ENCODE peak calls at places on chromosomes 16 and 17, in seven cellular contexts. One of them, this sample, is unnamed.

GRCh38 chr16:55735120-55735781 is 79.5 kb downstream of the SLC6A2 start:
- DNase-seq in CD8-positive, alpha-beta T cell: no peak
- DNase-seq in small intestine: no peak
- DNase-seq in ovary: no peak
- DNase-seq in H1: no peak
- DNase-seq in HAP-1: no peak
- DNase-seq in heart left ventricle: no peak
- DNase-seq in this sample: no peak

GRCh38 chr16:17359778-17360177 is 111.0 kb downstream of the XYLT1 start:
- DNase-seq in CD8-positive, alpha-beta T cell: peak; percentile 67
- DNase-seq in small intestine: no peak
- DNase-seq in ovary: no peak
- DNase-seq in H1: no peak
- DNase-seq in HAP-1: no peak
- DNase-seq in heart left ventricle: no peak
- DNase-seq in this sample: no peak

GRCh38 chr17:35900280-35900679 is 20.1 kb upstream of the CCL5 start:
- DNase-seq in CD8-positive, alpha-beta T cell: peak; percentile 68
- DNase-seq in small intestine: no peak
- DNase-seq in ovary: no peak
- DNase-seq in H1: no peak
- DNase-seq in HAP-1: no peak
- DNase-seq in heart left ventricle: no peak
- DNase-seq in this sample: no peak

GRCh38 chr17:59287452-59287851 is 44.0 kb upstream of the YPEL2 start:
- DNase-seq in CD8-positive, alpha-beta T cell: no peak
- DNase-seq in small intestine: no peak
- DNase-seq in ovary: no peak
- DNase-seq in H1: no peak
- DNase-seq in HAP-1: no peak
- DNase-seq in heart left ventricle: no peak
- DNase-seq in this sample: no peak

GRCh38 chr16:30533748-30534367 is 800 bp downstream of the ZNF747 start:
- DNase-seq in CD8-positive, alpha-beta T cell: no peak
- DNase-seq in small intestine: peak; percentile 48
- DNase-seq in ovary: no peak
- DNase-seq in H1: peak; percentile 54
- DNase-seq in HAP-1: no peak
- DNase-seq in heart left ventricle: no peak
- DNase-seq in this sample: no peak

GRCh38 chr16:56814537-56815432 is 50.2 kb upstream of the SLC12A3 start:
- DNase-seq in CD8-positive, alpha-beta T cell: no peak
- DNase-seq in small intestine: no peak
- DNase-seq in ovary: no peak
- DNase-seq in H1: no peak
- DNase-seq in HAP-1: peak; percentile 39
- DNase-seq in heart left ventricle: no peak
- DNase-seq in this sample: no peak

GRCh38 chr17:58172369-58173071 is 5.7 kb downstream of the OR4D2 start:
- DNase-seq in CD8-positive, alpha-beta T cell: peak; percentile 70
- DNase-seq in small intestine: peak; percentile 40
- DNase-seq in ovary: no peak
- DNase-seq in H1: no peak
- DNase-seq in HAP-1: peak; percentile 8
- DNase-seq in heart left ventricle: no peak
- DNase-seq in this sample: no peak

GRCh38 chr16:49213594-49213993 is 68.0 kb downstream of the CBLN1 start:
- DNase-seq in CD8-positive, alpha-beta T cell: no peak
- DNase-seq in small intestine: no peak
- DNase-seq in ovary: no peak
- DNase-seq in H1: peak; percentile 48
- DNase-seq in HAP-1: peak; percentile 9
- DNase-seq in heart left ventricle: no peak
- DNase-seq in this sample: peak; percentile 97

GRCh38 chr17:15967706-15968399 is 22.9 kb downstream of the ADORA2B start:
- DNase-seq in CD8-positive, alpha-beta T cell: no peak
- DNase-seq in small intestine: no peak
- DNase-seq in ovary: no peak
- DNase-seq in H1: no peak
- DNase-seq in HAP-1: no peak
- DNase-seq in heart left ventricle: no peak
- DNase-seq in this sample: no peak

GRCh38 chr17:15965510-15965909 is 20.6 kb downstream of the ADORA2B start:
- DNase-seq in CD8-positive, alpha-beta T cell: no peak
- DNase-seq in small intestine: no peak
- DNase-seq in ovary: no peak
- DNase-seq in H1: no peak
- DNase-seq in HAP-1: no peak
- DNase-seq in heart left ventricle: no peak
- DNase-seq in this sample: no peak

GRCh38 chr17:15966879-15967248 is 21.9 kb downstream of the ADORA2B start:
- DNase-seq in CD8-positive, alpha-beta T cell: no peak
- DNase-seq in small intestine: no peak
- DNase-seq in ovary: no peak
- DNase-seq in H1: peak; percentile 65
- DNase-seq in HAP-1: no peak
- DNase-seq in heart left ventricle: no peak
- DNase-seq in this sample: no peak

GRCh38 chr17:15963670-15964110 is 18.8 kb downstream of the ADORA2B start:
- DNase-seq in CD8-positive, alpha-beta T cell: no peak
- DNase-seq in small intestine: no peak
- DNase-seq in ovary: no peak
- DNase-seq in H1: no peak
- DNase-seq in HAP-1: no peak
- DNase-seq in heart left ventricle: no peak
- DNase-seq in this sample: no peak

DNA sequence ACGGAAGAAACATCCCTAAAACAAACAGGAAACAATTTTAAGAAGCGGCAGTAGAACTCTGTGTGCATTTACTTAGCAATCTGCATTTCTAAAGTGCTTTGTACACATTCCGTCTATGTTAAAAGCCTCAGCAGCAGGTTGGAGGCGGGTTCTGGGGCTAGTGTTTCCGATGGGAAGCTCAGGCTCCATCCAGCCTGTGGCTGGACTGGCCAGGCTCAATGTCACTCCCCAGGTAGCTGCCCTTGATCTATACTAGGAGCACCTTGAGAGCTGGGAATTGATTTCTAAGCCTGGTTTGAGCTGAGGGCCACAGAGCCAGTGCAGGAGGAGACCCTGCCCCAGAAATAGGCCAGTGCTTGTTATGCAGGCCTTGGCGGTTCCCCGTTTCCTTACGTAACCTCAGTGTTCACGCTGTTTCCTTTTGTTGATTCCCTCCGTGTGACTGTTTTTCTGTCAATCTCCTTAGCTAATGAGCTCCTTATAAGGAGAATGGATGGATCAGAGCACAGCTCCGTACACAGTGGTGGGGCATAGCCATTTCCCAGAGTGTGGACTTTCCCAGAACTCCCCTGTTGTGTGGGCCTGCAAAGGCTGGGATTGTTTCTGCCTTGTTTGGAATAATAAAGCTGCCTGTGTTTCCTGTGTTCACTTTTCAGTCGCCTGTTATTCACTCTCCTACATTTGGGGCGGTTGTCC is 21.4 kb downstream of the ADORA2B start:
- DNase-seq in CD8-positive, alpha-beta T cell: no peak
- DNase-seq in small intestine: no peak
- DNase-seq in ovary: no peak
- DNase-seq in H1: peak; percentile 72
- DNase-seq in HAP-1: peak; percentile 87
- DNase-seq in heart left ventricle: no peak
- DNase-seq in this sample: peak; percentile 72
- H3K4me1 ChIP-seq in CD8-positive, alpha-beta T cell: peaks cover 26% of the 10 kb centered on the region
- H3K4me1 ChIP-seq in small intestine: no peaks in the 10 kb centered on the region
- H3K4me1 ChIP-seq in ovary: no peaks in the 10 kb centered on the region
- H3K4me1 ChIP-seq in H1: peaks cover 25% of the 10 kb centered on the region
- H3K4me1 ChIP-seq in HAP-1: peaks cover 21% of the 10 kb centered on the region
- H3K4me1 ChIP-seq in heart left ventricle: no peaks in the 10 kb centered on the region
- H3K4me1 ChIP-seq in this sample: peaks cover 11% of the 10 kb centered on the region

DNA sequence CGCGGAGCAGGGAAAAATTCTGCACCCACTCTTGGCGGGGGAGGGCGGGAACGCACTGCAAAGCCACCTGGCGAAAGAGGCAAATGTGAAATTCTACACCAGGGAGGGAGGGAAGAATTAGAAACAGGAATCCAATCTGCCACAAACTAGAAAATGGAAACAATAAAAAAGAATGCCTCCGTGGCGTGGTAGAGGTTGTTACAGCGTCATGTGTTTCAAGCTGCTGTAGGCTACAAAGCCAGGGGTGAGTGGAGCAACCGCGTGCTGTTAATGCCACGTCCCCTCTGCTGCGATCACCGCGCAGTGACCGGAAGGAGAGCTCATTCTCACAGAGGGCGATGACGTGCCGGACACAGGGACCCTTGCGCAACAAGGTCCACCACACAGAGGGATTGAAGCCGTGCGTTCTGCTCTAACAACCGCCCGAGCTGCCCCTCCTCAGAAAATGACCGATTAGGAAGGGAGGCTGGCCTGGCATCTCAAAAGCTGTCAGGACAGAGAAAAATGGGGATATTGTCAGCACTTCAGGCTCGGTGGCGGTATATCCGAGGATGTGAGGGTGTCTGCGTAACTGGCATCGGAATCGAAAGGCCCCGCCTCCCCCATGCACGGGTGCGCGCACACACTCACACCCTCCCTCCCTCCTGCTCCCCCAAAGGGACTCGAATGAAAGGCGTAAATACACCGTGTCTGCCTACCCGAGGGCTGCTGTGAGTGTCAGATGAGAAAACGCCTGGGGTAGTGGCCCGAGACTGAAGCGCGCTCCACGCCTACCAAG is 70.8 kb upstream of the TNRC6C start:
- DNase-seq in CD8-positive, alpha-beta T cell: peak; percentile 84
- DNase-seq in small intestine: peak; percentile 46
- DNase-seq in ovary: peak; percentile 56
- DNase-seq in H1: no peak
- DNase-seq in HAP-1: no peak
- DNase-seq in heart left ventricle: peak; percentile 91
- DNase-seq in this sample: no peak
- H3K4me1 ChIP-seq in CD8-positive, alpha-beta T cell: peaks cover 41% of the 10 kb centered on the region
- H3K4me1 ChIP-seq in small intestine: no peaks in the 10 kb centered on the region
- H3K4me1 ChIP-seq in ovary: peaks cover 2% of the 10 kb centered on the region
- H3K4me1 ChIP-seq in H1: peaks cover 18% of the 10 kb centered on the region
- H3K4me1 ChIP-seq in HAP-1: peaks cover 11% of the 10 kb centered on the region
- H3K4me1 ChIP-seq in heart left ventricle: peaks cover 5% of the 10 kb centered on the region
- H3K4me1 ChIP-seq in this sample: peaks cover 8% of the 10 kb centered on the region

GRCh38 chr17:43445009-43445589 is 38.7 kb upstream of the DHX8 start:
- DNase-seq in CD8-positive, alpha-beta T cell: no peak
- DNase-seq in small intestine: no peak
- DNase-seq in ovary: no peak
- DNase-seq in H1: no peak
- DNase-seq in HAP-1: no peak
- DNase-seq in heart left ventricle: no peak
- DNase-seq in this sample: no peak

GRCh38 chr17:43449470-43450202 is 34.1 kb upstream of the DHX8 start:
- DNase-seq in CD8-positive, alpha-beta T cell: no peak
- DNase-seq in small intestine: no peak
- DNase-seq in ovary: no peak
- DNase-seq in H1: no peak
- DNase-seq in HAP-1: no peak
- DNase-seq in heart left ventricle: no peak
- DNase-seq in this sample: no peak

GRCh38 chr17:43446773-43447172 is 37.0 kb upstream of the DHX8 start:
- DNase-seq in CD8-positive, alpha-beta T cell: no peak
- DNase-seq in small intestine: no peak
- DNase-seq in ovary: no peak
- DNase-seq in H1: no peak
- DNase-seq in HAP-1: no peak
- DNase-seq in heart left ventricle: no peak
- DNase-seq in this sample: no peak

GRCh38 chr17:43453331-43453812 is 30.4 kb upstream of the DHX8 start:
- DNase-seq in CD8-positive, alpha-beta T cell: no peak
- DNase-seq in small intestine: no peak
- DNase-seq in ovary: peak; percentile 38
- DNase-seq in H1: no peak
- DNase-seq in HAP-1: no peak
- DNase-seq in heart left ventricle: peak; percentile 67
- DNase-seq in this sample: no peak

DNA sequence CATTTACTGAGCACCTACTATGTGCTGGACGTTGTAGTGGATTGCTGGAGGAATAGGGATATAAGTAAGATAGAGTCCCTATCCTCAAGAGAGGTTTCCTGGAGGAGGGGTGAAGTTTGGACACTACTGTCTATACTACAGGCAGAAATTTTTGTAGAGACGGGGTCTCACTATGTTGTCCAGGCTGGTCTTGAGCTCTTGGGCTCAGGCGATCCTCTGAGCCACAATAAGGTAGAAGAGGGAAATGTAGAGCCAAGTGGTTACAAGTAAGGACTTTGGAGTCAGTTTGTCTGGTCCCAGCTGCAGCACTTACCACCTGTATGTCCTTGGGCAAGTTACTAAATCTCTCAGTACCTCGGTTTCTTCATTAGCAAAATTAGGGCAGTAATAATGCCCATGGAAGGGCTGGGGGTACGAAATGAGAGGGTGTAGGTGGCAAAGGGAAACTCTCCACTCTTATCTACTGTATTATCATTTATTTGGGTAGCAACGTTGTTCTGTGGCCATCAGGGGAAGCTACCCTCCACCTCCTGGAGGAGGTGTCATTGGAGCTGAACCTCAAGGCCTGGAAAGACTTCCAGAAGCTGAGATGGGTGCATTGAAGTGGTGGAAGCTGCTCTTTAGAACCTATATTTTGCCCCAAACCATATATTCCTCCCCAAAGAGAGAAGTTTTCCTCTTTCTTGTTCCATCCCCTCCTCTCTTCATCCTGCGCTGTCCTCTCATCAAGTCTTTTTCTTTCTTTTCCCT is 34.9 kb upstream of the DHX8 start:
- DNase-seq in CD8-positive, alpha-beta T cell: no peak
- DNase-seq in small intestine: no peak
- DNase-seq in ovary: no peak
- DNase-seq in H1: no peak
- DNase-seq in HAP-1: no peak
- DNase-seq in heart left ventricle: no peak
- DNase-seq in this sample: no peak
- H3K4me1 ChIP-seq in CD8-positive, alpha-beta T cell: no peaks in the 10 kb centered on the region
- H3K4me1 ChIP-seq in small intestine: no peaks in the 10 kb centered on the region
- H3K4me1 ChIP-seq in ovary: no peaks in the 10 kb centered on the region
- H3K4me1 ChIP-seq in H1: no peaks in the 10 kb centered on the region
- H3K4me1 ChIP-seq in HAP-1: no peaks in the 10 kb centered on the region
- H3K4me1 ChIP-seq in heart left ventricle: no peaks in the 10 kb centered on the region
- H3K4me1 ChIP-seq in this sample: no peaks in the 10 kb centered on the region

GRCh38 chr17:17888371-17888770 is 51.6 kb upstream of the SREBF1 start:
- DNase-seq in CD8-positive, alpha-beta T cell: no peak
- DNase-seq in small intestine: no peak
- DNase-seq in ovary: no peak
- DNase-seq in H1: no peak
- DNase-seq in HAP-1: no peak
- DNase-seq in heart left ventricle: no peak
- DNase-seq in this sample: no peak

GRCh38 chr17:17888821-17889220 is 52.0 kb upstream of the SREBF1 start:
- DNase-seq in CD8-positive, alpha-beta T cell: no peak
- DNase-seq in small intestine: no peak
- DNase-seq in ovary: no peak
- DNase-seq in H1: no peak
- DNase-seq in HAP-1: no peak
- DNase-seq in heart left ventricle: no peak
- DNase-seq in this sample: no peak

GRCh38 chr17:17886253-17886652 is 49.5 kb upstream of the SREBF1 start:
- DNase-seq in CD8-positive, alpha-beta T cell: no peak
- DNase-seq in small intestine: peak; percentile 59
- DNase-seq in ovary: no peak
- DNase-seq in H1: no peak
- DNase-seq in HAP-1: no peak
- DNase-seq in heart left ventricle: peak; percentile 67
- DNase-seq in this sample: no peak

GRCh38 chr17:17886747-17887146 is 50.0 kb upstream of the SREBF1 start:
- DNase-seq in CD8-positive, alpha-beta T cell: no peak
- DNase-seq in small intestine: no peak
- DNase-seq in ovary: no peak
- DNase-seq in H1: no peak
- DNase-seq in HAP-1: no peak
- DNase-seq in heart left ventricle: no peak
- DNase-seq in this sample: no peak

DNA sequence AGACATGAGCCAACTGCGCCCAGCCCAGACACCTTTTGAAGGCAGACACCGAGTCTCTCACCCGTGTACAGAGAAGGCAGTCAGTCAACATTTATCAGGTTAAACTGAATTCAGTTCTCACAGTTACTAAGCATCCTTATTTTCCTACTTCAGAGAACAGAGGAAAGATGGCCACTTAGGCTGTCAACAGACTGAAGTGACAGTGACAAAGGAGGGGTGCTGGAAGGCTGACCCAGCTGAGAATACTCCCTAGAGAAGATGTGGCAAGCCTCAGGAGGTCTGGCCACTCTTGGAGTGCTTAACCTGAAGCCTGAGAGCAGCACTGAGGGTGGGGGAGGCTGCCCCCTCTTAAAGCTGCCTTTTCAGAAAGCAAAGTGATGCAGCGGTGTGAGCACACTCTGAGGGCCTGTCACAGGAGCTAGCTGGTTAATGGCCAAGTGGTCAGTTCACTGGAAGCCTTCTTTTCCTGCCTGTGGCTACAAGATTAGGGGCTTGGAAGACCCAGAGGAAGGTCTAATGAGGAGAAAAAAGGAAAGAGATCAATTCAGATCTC is 51.0 kb upstream of the SREBF1 start:
- DNase-seq in CD8-positive, alpha-beta T cell: no peak
- DNase-seq in small intestine: no peak
- DNase-seq in ovary: no peak
- DNase-seq in H1: no peak
- DNase-seq in HAP-1: no peak
- DNase-seq in heart left ventricle: peak; percentile 48
- DNase-seq in this sample: no peak
- H3K4me1 ChIP-seq in CD8-positive, alpha-beta T cell: no peaks in the 10 kb centered on the region
- H3K4me1 ChIP-seq in small intestine: no peaks in the 10 kb centered on the region
- H3K4me1 ChIP-seq in ovary: no peaks in the 10 kb centered on the region
- H3K4me1 ChIP-seq in H1: peaks cover 18% of the 10 kb centered on the region
- H3K4me1 ChIP-seq in HAP-1: no peaks in the 10 kb centered on the region
- H3K4me1 ChIP-seq in heart left ventricle: peaks cover 13% of the 10 kb centered on the region
- H3K4me1 ChIP-seq in this sample: peaks cover 22% of the 10 kb centered on the region